ENCODE peak calls at places on chromosomes 4 and X, in six cellular contexts. K, A, H, L, C and R are unnamed samples.

GRCh38 chrX:40579139-40579538 is 1.6 kb upstream of the ATP6AP2 start:
- DNase-seq in C (no peak), H (no peak), A (no peak), L (no peak), K (no peak), R (no peak)

GRCh38 chrX:113001836-113002235 is 161.2 kb upstream of the AMOT start:
- DNase-seq in K (no peak), C (no peak), A (no peak), H (no peak), L (no peak), R (no peak)

GRCh38 chr4:77375866-77376607 is 219.0 kb downstream of the CCNG2 start:
- DNase-seq in H (no peak), A (no peak), L (no peak), C (no peak), K (no peak), R (no peak)

GRCh38 chr4:3525532-3526430 is 6.4 kb downstream of the LRPAP1 start:
- DNase-seq in H (peak), K (no peak), L (no peak), A (no peak), C (no peak), R (no peak)

GRCh38 chr4:115537387-115537786 is 424.0 kb upstream of the NDST4 start:
- DNase-seq in C (no peak), K (peak), A (peak), H (no peak), L (no peak), R (no peak)

GRCh38 chrX:63349307-63349706 is 1.8 kb downstream of the SPIN4 start:
- DNase-seq in K (peak), L (peak), H (no peak), C (no peak), A (peak), R (no peak)

GRCh38 chr4:114034189-114034588 is 54.7 kb upstream of the ARSJ start:
- DNase-seq in A (no peak), H (no peak), K (no peak), C (no peak), L (no peak), R (no peak)

GRCh38 chr4:68074397-68074796 is 55.3 kb downstream of the TMPRSS11F start:
- DNase-seq in A (no peak), K (no peak), L (no peak), H (no peak), C (no peak), R (peak)

GRCh38 chr4:70651864-70652506 is 14.3 kb downstream of the JCHAIN start:
- DNase-seq in L (peak), A (peak), H (no peak), K (peak), C (no peak), R (no peak)

GRCh38 chr4:53579826-53580225 is 11.5 kb downstream of the LNX1 start:
- DNase-seq in C (no peak), H (no peak), A (no peak), L (no peak), K (no peak), R (no peak)

GRCh38 chrX:1427756-1428155 is 25.0 kb downstream of the ASMTL start:
- DNase-seq in H (peak), K (no peak), A (no peak), L (no peak), C (no peak), R (no peak)

GRCh38 chr4:77155631-77156345 is 1.2 kb upstream of the CCNG2 start:
- DNase-seq in C (no peak), A (no peak), L (no peak), K (no peak), H (no peak), R (no peak)

GRCh38 chrX:103878466-103879151 is 46.6 kb upstream of the RAB9B start:
- DNase-seq in K (peak), C (no peak), A (peak), L (peak), H (no peak), R (peak)

GRCh38 chr4:109876634-109877265 is 28.8 kb downstream of the LRIT3 start:
- DNase-seq in K (no peak), A (no peak), C (no peak), L (no peak), H (no peak), R (no peak)

GRCh38 chrX:110748256-110748811 is 47.3 kb downstream of the CHRDL1 start:
- DNase-seq in H (no peak), C (no peak), K (no peak), A (no peak), L (no peak), R (no peak)

GRCh38 chr4:34323549-34324325 is 1920.6 kb downstream of the ARAP2 start:
- DNase-seq in A (peak), C (no peak), K (peak), L (peak), H (no peak), R (peak)

GRCh38 chr4:159150838-159151390 is 48.0 kb downstream of the RAPGEF2 start:
- DNase-seq in L (no peak), K (no peak), C (no peak), H (no peak), A (no peak), R (no peak)

GRCh38 chr4:89497517-89498308 is 190.1 kb upstream of the GPRIN3 start:
- DNase-seq in A (peak), K (peak), H (no peak), C (no peak), L (peak), R (no peak)

GRCh38 chrX:154515803-154516654 is at the start of gene FAM3A:
- DNase-seq in A (peak), H (peak), L (peak), C (peak), K (peak), R (peak)

GRCh38 chr4:173119818-173120217 is 48.8 kb upstream of the GALNT7 start:
- DNase-seq in H (no peak), K (peak), L (no peak), A (peak), C (no peak), R (no peak)

GRCh38 chr4:84971319-84971932 is 4.9 kb upstream of the WDFY3 start:
- DNase-seq in L (peak), H (no peak), A (peak), C (no peak), K (peak), R (no peak)

GRCh38 chrX:48918303-48918643 is 551 bp downstream of the PIM2 start:
- DNase-seq in K (no peak), C (no peak), L (no peak), A (no peak), H (no peak), R (no peak)

GRCh38 chr4:139606600-139607301 is 50.7 kb upstream of the SETD7 start:
- DNase-seq in L (peak), H (no peak), K (peak), A (peak), C (no peak), R (peak)

GRCh38 chrX:335758-336155 is 17.2 kb upstream of the GTPBP6 start:
- DNase-seq in A (no peak), K (no peak), H (peak), L (no peak), C (peak), R (no peak)

GRCh38 chr4:39713691-39714090 is 15.8 kb downstream of the UBE2K start:
- DNase-seq in K (peak), L (peak), H (no peak), C (no peak), A (peak), R (peak)

GRCh38 chr4:120858776-120859175 is 63.8 kb downstream of the PRDM5 start:
- DNase-seq in K (no peak), C (no peak), H (no peak), A (peak), L (no peak), R (peak)

GRCh38 chr4:62126064-62126732 is 926.1 kb downstream of the ADGRL3 start:
- DNase-seq in A (no peak), C (no peak), K (no peak), L (no peak), H (no peak), R (no peak)

GRCh38 chr4:70746179-70746839 is 24.5 kb downstream of the RUFY3 start:
- DNase-seq in H (no peak), C (no peak), A (peak), K (peak), L (peak), R (peak)

GRCh38 chr4:184384056-184384809 is 90.1 kb downstream of the IRF2 start:
- DNase-seq in A (peak), L (peak), C (no peak), K (peak), H (peak), R (peak)

GRCh38 chr4:153603258-153603657 is 80.8 kb upstream of the TLR2 start:
- DNase-seq in K (no peak), H (no peak), A (no peak), C (no peak), L (no peak), R (no peak)

GRCh38 chr4:101205878-101206277 is 141.4 kb downstream of the PPP3CA start:
- DNase-seq in A (peak), H (no peak), L (peak), K (peak), C (no peak), R (peak)

GRCh38 chr4:112085156-112086035 is 59.9 kb upstream of the FAM241A start:
- DNase-seq in H (no peak), C (no peak), K (peak), A (no peak), L (no peak), R (no peak)

GRCh38 chr4:112082954-112083586 is 62.2 kb upstream of the FAM241A start:
- DNase-seq in H (no peak), A (peak), C (no peak), K (peak), L (peak), R (peak)

GRCh38 chr4:112086036-112086434 is 59.2 kb upstream of the FAM241A start:
- DNase-seq in L (no peak), K (no peak), H (no peak), A (no peak), C (no peak), R (no peak)

DNA sequence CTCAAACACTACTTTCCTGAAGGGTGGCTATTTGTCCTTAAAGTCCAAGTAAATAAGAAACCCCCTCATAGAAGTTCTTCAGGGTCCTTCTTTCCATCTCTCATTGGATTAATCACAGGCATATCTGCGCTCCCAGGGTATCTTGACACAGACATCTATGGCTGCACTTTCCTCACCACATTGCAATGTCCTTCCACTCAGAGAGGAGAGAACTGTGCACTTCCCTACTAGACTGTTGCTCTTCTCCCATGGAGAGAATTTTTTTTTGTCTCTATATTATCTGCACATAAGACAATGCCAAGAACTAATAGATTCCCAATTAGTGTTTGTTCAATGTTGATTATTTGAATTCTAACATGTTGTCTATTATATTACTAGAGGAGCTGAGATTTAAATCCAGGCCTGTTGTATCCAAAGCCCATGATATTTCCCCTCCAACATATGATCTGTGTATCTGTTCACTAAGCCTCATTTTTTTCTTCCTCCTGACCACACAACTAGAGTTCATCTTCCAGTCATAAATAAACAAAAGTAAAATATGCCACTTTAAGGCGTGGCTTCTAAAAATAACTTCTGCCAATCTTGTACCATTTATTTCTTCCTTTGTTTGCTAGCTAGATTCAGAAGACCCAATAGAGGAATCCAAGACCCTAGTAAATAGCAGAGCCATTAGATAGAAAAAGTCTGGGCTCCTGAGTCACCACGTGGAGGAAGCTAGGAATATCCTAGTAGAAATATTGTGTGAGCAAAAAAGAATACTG is 61.5 kb upstream of the FAM241A start:
- DNase-seq in C (no peak), L (no peak), H (no peak), K (peak), A (no peak), R (no peak)
- H3K4me3 ChIP-seq in C (no peak), L (no peak), H (no peak), K (no peak), A (no peak), R (no peak)

DNA sequence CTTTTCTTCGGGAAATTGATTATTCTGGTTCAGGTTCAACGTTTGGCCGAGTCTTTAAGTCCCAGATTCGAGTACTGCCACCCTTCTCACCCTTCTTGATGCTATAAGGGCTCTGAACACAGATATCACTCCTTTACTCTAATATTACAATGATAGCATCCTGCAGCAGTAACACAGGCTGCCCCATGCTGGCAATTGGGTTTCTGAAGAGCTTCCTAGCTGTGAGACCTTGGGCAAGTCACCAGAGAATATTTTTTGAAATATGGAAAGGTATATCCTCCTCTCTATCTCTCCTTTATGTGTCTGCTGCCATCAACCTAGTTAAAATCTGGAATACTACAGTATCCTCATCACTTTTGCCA is 297 bp upstream of the MTMR8 start:
- DNase-seq in H (no peak), A (no peak), K (no peak), C (no peak), L (no peak), R (no peak)
- H3K4me3 ChIP-seq in H (peak), A (no peak), K (no peak), C (peak), L (peak), R (no peak)

GRCh38 chr4:1714303-1715001 is 2.3 kb upstream of the SLBP start:
- DNase-seq in H (no peak), L (no peak), K (no peak), C (no peak), A (no peak), R (no peak)
- H3K4me3 ChIP-seq in H (no peak), L (no peak), K (no peak), C (no peak), A (no peak), R (no peak)

DNA sequence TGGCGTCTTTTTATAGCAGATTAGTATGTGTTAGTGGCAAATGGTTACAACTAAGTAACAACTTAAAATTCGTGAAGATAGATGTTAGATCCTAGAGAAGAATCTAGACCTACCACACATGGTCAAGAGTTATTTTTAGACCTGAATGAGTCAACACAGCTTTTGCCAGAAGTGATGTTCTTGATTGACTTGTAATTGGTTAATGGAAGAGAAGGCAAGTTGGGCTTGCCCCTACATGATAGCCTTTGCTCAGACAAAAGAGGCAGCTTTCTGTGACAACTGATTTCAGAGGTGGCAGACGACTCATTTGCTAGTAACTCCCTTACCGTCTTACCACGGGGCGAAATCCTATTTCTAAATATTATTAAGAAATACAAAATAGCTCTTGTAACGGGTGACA is 4.9 kb downstream of the CPE start:
- DNase-seq in C (no peak), A (peak), K (peak), H (no peak), L (no peak), R (no peak)
- H3K4me3 ChIP-seq in C (no peak), A (no peak), K (no peak), H (no peak), L (no peak), R (no peak)

DNA sequence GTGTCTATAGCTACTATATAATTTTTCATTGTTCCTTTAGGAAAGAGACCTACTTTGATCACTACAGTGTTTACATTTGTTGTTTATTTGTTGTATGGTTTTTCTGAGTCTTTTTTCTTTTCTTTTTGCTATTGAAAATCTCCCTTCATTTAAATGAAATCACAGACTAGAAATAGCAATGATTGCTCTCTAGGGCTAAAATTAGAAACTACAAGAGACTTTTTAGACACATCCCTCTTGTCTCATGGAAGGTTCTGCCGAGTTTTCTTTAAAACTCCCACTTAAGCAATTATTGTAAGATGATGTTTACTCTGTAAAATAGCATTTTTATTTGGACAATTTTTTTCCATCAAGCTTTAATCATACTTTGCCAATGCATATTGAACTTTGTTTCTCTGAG is 136.6 kb downstream of the PALLD start:
- DNase-seq in A (no peak), H (no peak), C (no peak), L (no peak), K (no peak), R (no peak)
- H3K4me3 ChIP-seq in A (no peak), H (peak), C (peak), L (peak), K (peak), R (peak)